ENCODE peak calls at places on chromosomes 7 and 10, in nine cellular contexts. N is heart left ventricle, B is suprapubic skin, Y is ovary, Z is sigmoid colon, L is IMR-90, I is A549, E is breast epithelium, S is right lobe of liver. F is an unnamed sample.
A peak's percentile ranks its signal among the peaks of the same experiment; 100 is the strongest.

GRCh38 chr10:77205135-77205534 is 432.5 kb downstream of the KCNMA1 start:
- DNase-seq in N (no peak), B (no peak), Y (no peak), Z (no peak), L (no peak), I (no peak), E (no peak), S (no peak), F (no peak)

GRCh38 chr10:125694874-125695273 is 11.9 kb upstream of the TEX36 start:
- DNase-seq in N (no peak), B (no peak), Y (no peak), Z (no peak), L (peak; percentile 85), I (peak; percentile 48), E (no peak), S (no peak), F (no peak)

GRCh38 chr7:100543586-100543985 is 4.6 kb downstream of the AGFG2 start:
- DNase-seq in N (no peak), B (no peak), Y (no peak), Z (no peak), L (no peak), I (no peak), E (no peak), S (no peak), F (no peak)

GRCh38 chr10:8815969-8816368 is 761.5 kb downstream of the GATA3 start:
- DNase-seq in N (no peak), B (no peak), Y (no peak), Z (no peak), L (no peak), I (no peak), E (no peak), S (no peak), F (no peak)

GRCh38 chr10:62076872-62077271 is 175.4 kb downstream of the ARID5B start:
- DNase-seq in N (no peak), B (no peak), Y (no peak), Z (no peak), L (peak; percentile 91), I (peak; percentile 69), E (no peak), S (no peak), F (no peak)

GRCh38 chr10:34727595-34728033 is 87.5 kb downstream of the PARD3 start:
- DNase-seq in N (no peak), B (no peak), Y (no peak), Z (no peak), L (no peak), I (no peak), E (no peak), S (no peak), F (no peak)

GRCh38 chr10:22253578-22253882 is 35.7 kb upstream of the EBLN1 start:
- DNase-seq in N (no peak), B (peak; percentile 70), Y (no peak), Z (no peak), L (no peak), I (no peak), E (no peak), S (peak; percentile 62), F (no peak)

GRCh38 chr7:106065560-106066500 is 46.3 kb downstream of the SYPL1 start:
- DNase-seq in N (no peak), B (no peak), Y (no peak), Z (peak; percentile 76), L (no peak), I (no peak), E (no peak), S (peak; percentile 79), F (no peak)

GRCh38 chr7:38760226-38760625 is 129.1 kb upstream of the AMPH start:
- DNase-seq in N (no peak), B (no peak), Y (no peak), Z (no peak), L (no peak), I (no peak), E (no peak), S (no peak), F (no peak)

GRCh38 chr10:122446668-122447410 is 7.6 kb upstream of the ARMS2 start:
- DNase-seq in N (no peak), B (no peak), Y (no peak), Z (no peak), L (no peak), I (peak; percentile 28), E (no peak), S (no peak), F (peak; percentile 20)

GRCh38 chr7:99551767-99552463 is at the start of gene FAM200A:
- DNase-seq in N (peak; percentile 91), B (peak; percentile 89), Y (peak; percentile 91), Z (peak; percentile 93), L (peak; percentile 95), I (peak; percentile 99), E (peak; percentile 78), S (peak; percentile 91), F (peak; percentile 96)

GRCh38 chr7:114865564-114865963 is 56.3 kb upstream of the MDFIC start:
- DNase-seq in N (peak; percentile 40), B (no peak), Y (peak; percentile 21), Z (no peak), L (peak; percentile 64), I (peak; percentile 6), E (no peak), S (peak; percentile 58), F (peak; percentile 47)

GRCh38 chr10:71435571-71436267 is 39.0 kb downstream of the CDH23 start:
- DNase-seq in N (peak; percentile 62), B (no peak), Y (no peak), Z (no peak), L (no peak), I (no peak), E (no peak), S (no peak), F (peak; percentile 68)

GRCh38 chr7:1968397-1969111 is 264.2 kb downstream of the MAD1L1 start:
- DNase-seq in N (no peak), B (peak; percentile 40), Y (no peak), Z (no peak), L (no peak), I (no peak), E (no peak), S (peak; percentile 37), F (no peak)

GRCh38 chr10:86956195-86956840 is 1.1 kb downstream of the MMRN2 start:
- DNase-seq in N (no peak), B (peak; percentile 60), Y (no peak), Z (peak; percentile 53), L (no peak), I (no peak), E (no peak), S (peak; percentile 20), F (no peak)

GRCh38 chr7:5780801-5781496 is 514 bp downstream of the RNF216 start:
- DNase-seq in N (peak; percentile 66), B (peak; percentile 72), Y (no peak), Z (peak; percentile 76), L (no peak), I (no peak), E (no peak), S (peak; percentile 74), F (peak; percentile 70)

GRCh38 chr10:71269301-71270288 is 49.5 kb upstream of the SLC29A3 start:
- DNase-seq in N (peak; percentile 59), B (no peak), Y (no peak), Z (no peak), L (peak; percentile 49), I (no peak), E (no peak), S (no peak), F (no peak)

DNA sequence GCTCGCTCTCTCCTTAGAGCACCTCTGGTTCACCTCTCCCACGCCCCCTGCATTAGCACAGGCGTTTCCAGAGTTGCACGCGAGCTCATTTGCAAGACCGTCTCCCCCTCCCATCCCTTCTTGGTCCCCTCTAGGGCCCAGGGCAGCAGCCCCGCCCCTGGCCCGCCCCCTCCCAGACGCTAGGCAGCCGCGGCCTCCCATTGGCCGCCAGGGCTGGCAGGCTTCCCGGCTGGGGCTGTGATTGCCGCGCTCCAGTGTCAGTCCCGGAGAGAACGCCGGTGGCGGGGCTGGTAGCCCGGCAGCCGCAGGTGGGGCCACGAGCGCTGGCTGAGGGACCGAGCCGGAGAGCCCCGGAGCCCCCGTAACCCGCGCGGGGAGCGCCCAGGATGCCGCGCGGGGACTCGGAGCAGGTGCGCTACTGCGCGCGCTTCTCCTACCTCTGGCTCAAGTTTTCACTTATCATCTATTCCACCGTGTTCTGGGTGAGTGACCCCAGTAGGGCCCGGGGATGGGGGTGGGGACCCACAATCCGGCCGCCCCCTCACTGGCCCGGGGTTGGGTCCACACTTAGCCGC is at the start of gene TSPAN15:
- DNase-seq in N (peak; percentile 93), B (peak; percentile 84), Y (peak; percentile 75), Z (peak; percentile 95), L (peak; percentile 46), I (peak; percentile 78), E (peak; percentile 88), S (peak; percentile 88), F (peak; percentile 66)
- TF ChIP-seq POLR2A in N (peak; percentile 74), B (no peak), Y (no peak), Z (peak; percentile 79), L (no peak), I (peak; percentile 39), E (no peak), S (peak; percentile 50), F (no peak)

DNA sequence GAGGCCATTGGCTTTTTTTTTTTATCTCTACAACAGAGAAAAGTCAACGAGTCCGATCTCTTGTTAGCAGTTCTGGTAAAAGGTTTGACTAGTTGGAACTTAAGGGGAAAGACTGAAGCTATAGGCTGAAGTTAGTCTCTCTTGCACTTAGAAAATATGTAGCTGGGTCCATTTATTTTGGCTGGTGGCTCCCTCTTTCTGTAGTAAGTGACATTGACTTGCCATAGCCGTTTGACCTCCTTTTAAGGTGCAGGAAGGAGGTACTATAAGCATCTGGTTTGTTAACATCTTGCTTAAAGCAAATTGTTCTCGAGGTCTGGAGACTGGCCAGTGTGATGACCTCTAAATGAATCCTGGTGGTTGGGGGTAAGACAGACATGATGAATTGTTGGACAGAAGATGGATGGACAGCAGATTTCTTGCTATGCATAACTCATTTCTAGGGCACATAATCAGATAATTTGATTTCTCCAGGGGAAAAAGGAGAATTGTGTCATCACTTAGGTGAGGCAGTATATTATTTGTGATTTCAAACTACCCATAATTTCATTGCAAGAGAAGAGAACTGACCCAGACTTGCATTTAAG is 356.3 kb upstream of the GALNT17 start:
- DNase-seq in N (no peak), B (no peak), Y (no peak), Z (no peak), L (no peak), I (no peak), E (no peak), S (no peak), F (peak; percentile 33)
- TF ChIP-seq CTCF in N (no peak), B (peak; percentile 15), Y (no peak), Z (no peak), L (no peak), I (no peak), E (no peak), S (peak; percentile 5), F (no peak)

DNA sequence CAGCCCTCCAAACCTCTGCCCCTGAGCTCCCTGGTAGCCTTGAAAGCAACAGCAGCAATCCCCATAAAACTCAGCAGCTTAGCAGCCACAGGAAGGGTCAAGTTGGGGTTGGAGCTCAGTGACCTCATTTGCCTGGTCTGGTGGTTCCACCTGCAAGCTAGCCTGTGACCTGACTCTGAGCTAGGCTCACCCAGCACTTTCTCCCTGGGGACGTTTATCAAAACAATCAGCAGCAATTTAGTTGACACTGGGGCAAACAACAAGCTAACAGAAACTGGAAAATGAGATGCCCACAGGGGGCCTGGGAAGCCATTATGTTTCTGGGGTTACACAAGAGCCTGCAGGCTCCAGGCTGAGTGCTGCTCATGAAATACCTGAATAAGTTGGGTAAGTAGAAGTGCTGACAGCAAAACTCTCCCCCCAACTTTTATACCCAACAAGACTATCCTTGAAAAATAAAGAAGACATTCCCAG is 22.4 kb upstream of the CRYGN start:
- DNase-seq in N (no peak), B (no peak), Y (no peak), Z (no peak), L (no peak), I (no peak), E (no peak), S (no peak), F (peak; percentile 39)
- TF ChIP-seq POLR2A in N (no peak), B (no peak), Y (no peak), Z (no peak), L (no peak), I (no peak), E (no peak), S (no peak), F (no peak)

GRCh38 chr10:6782378-6782777 is 202.3 kb upstream of the PRKCQ start:
- DNase-seq in N (no peak), B (no peak), Y (no peak), Z (no peak), L (no peak), I (no peak), E (no peak), S (no peak), F (no peak)
- TF ChIP-seq CTCF in N (no peak), B (no peak), Y (no peak), Z (no peak), L (no peak), I (no peak), E (no peak), S (no peak), F (no peak)

F was measured in NB4.